ENCODE peak calls at places on chromosomes 4 and X, in seven cellular contexts. N is stimulated activated CD8-positive, alpha-beta memory T cell treated with anti-CD3 and anti-CD28 coated beads, Interleukin-4, amount 100 ng/mL, for 4 hours; U is GM12865; W is glutamatergic neuron; Y is mammary epithelial cell; B is fibroblast of the conjunctiva; X is posterior cingulate gyrus. P is an unnamed sample.

GRCh38 chr4:112234952-112235609 is 3.5 kb downstream of the AP1AR start:
- DNase-seq in W (peak; percentile 36), N (peak; percentile 31), U (peak; percentile 81), X (no peak), B (peak; percentile 81), Y (peak; percentile 75), P (no peak)

GRCh38 chrX:41733939-41734338 is 10.0 kb downstream of the GPR82 start:
- DNase-seq in B (no peak), W (no peak), N (no peak), U (peak; percentile 90), Y (peak; percentile 2), X (no peak), P (no peak)

GRCh38 chr4:16508968-16509367 is 282.7 kb upstream of the TAPT1 start:
- DNase-seq in U (peak; percentile 7), B (no peak), Y (no peak), N (no peak), W (no peak), X (no peak), P (no peak)

GRCh38 chr4:6802050-6802449 is 19.5 kb downstream of the KIAA0232 start:
- DNase-seq in U (no peak), N (no peak), X (no peak), B (no peak), Y (no peak), W (no peak), P (no peak)

GRCh38 chrX:53088136-53088974 is 5.6 kb upstream of the KANTR start:
- DNase-seq in U (no peak), B (peak; percentile 67), N (peak; percentile 47), X (peak; percentile 75), W (peak; percentile 82), Y (peak; percentile 80), P (peak; percentile 22)

GRCh38 chr4:39614487-39615162 is 24.0 kb downstream of the SMIM14 start:
- DNase-seq in N (no peak), U (peak; percentile 41), X (no peak), Y (peak; percentile 64), W (no peak), B (no peak), P (no peak)

GRCh38 chrX:150990910-150991309 is 7.8 kb downstream of the HMGB3 start:
- DNase-seq in W (no peak), Y (no peak), N (no peak), B (no peak), U (no peak), X (no peak), P (no peak)

GRCh38 chr4:85734446-85734845 is 259.5 kb downstream of the ARHGAP24 start:
- DNase-seq in N (no peak), U (no peak), W (no peak), B (no peak), Y (peak; percentile 19), X (no peak), P (no peak)

GRCh38 chr4:25788839-25789238 is 73.9 kb downstream of the SEL1L3 start:
- DNase-seq in W (no peak), X (no peak), Y (no peak), N (no peak), B (no peak), U (no peak), P (no peak)

GRCh38 chr4:151322565-151322964 is 2.8 kb downstream of the SH3D19 start:
- DNase-seq in N (no peak), B (no peak), X (no peak), W (no peak), U (no peak), Y (no peak), P (no peak)

GRCh38 chr4:6402566-6403399 is 69.6 kb downstream of the PPP2R2C start:
- DNase-seq in N (no peak), X (no peak), Y (no peak), B (no peak), W (no peak), U (no peak), P (no peak)

GRCh38 chr4:172202480-172203076 is 389.4 kb downstream of the GALNTL6 start:
- DNase-seq in X (no peak), U (peak; percentile 62), Y (no peak), W (no peak), N (no peak), B (peak; percentile 14), P (no peak)

GRCh38 chrX:109409181-109409580 is 72.7 kb downstream of the GUCY2F start:
- DNase-seq in B (no peak), N (no peak), W (no peak), X (no peak), Y (no peak), U (no peak), P (no peak)

GRCh38 chr4:30860983-30861382 is 140.8 kb downstream of the PCDH7 start:
- DNase-seq in N (no peak), X (no peak), Y (peak; percentile 79), B (no peak), W (no peak), U (no peak), P (no peak)

GRCh38 chrX:129984196-129984962 is 1.9 kb downstream of the BCORL1 start:
- DNase-seq in N (no peak), X (no peak), B (no peak), Y (no peak), U (peak; percentile 25), W (no peak), P (no peak)

GRCh38 chr4:60805500-60806313 is 394.4 kb upstream of the ADGRL3 start:
- DNase-seq in Y (peak; percentile 37), B (peak; percentile 18), N (no peak), U (peak; percentile 4), X (no peak), W (no peak), P (peak; percentile 3)

GRCh38 chr4:53192496-53192895 is 173.4 kb downstream of the SCFD2 start:
- DNase-seq in U (no peak), Y (no peak), W (no peak), X (no peak), N (no peak), B (no peak), P (no peak)

GRCh38 chr4:42985971-42986370 is 93.5 kb downstream of the GRXCR1 start:
- DNase-seq in B (no peak), W (no peak), U (no peak), Y (no peak), N (no peak), X (no peak), P (no peak)

GRCh38 chrX:69968956-69969355 is 80.8 kb downstream of the AWAT2 start:
- DNase-seq in U (no peak), Y (no peak), X (no peak), W (no peak), N (no peak), B (no peak), P (no peak)

GRCh38 chr4:112517067-112517588 is 1.1 kb upstream of the NEUROG2 start:
- DNase-seq in X (no peak), N (no peak), U (peak; percentile 80), Y (no peak), W (peak; percentile 53), B (no peak), P (no peak)

GRCh38 chr4:138736362-138736761 is 279.2 kb upstream of the NOCT start:
- DNase-seq in N (no peak), W (no peak), U (no peak), Y (peak; percentile 3), X (no peak), B (no peak), P (no peak)

GRCh38 chrX:64894454-64895038 is 81.7 kb downstream of the ZC4H2 start:
- DNase-seq in B (no peak), U (peak; percentile 54), X (no peak), W (peak; percentile 48), Y (peak; percentile 8), N (no peak), P (no peak)

GRCh38 chrX:78573630-78574029 is 85.5 kb downstream of the RTL3 start:
- DNase-seq in N (no peak), Y (no peak), U (no peak), B (no peak), W (no peak), X (no peak), P (no peak)

GRCh38 chr4:114364857-114365256 is 233.8 kb upstream of the UGT8 start:
- DNase-seq in X (no peak), U (no peak), Y (no peak), N (no peak), W (no peak), B (no peak), P (no peak)

GRCh38 chr4:94722748-94723147 is 35.0 kb upstream of the BMPR1B start:
- DNase-seq in U (no peak), Y (no peak), W (no peak), N (no peak), X (no peak), B (no peak), P (no peak)